ENCODE peak calls at places on chromosome 9, in five cellular contexts. One of them, this sample, is unnamed. For H3K4me1, the result is how much of the 10 kb centered on the place peaks cover.

GRCh38 chr9:134371731-134372130 is 45.5 kb downstream of the RXRA start:
- DNase-seq in Caco-2: no peak
- DNase-seq in cardiac muscle cell: peak
- DNase-seq in breast epithelium: no peak
- DNase-seq in prostate gland: peak
- DNase-seq in this sample: peak

GRCh38 chr9:69307446-69308216 is 17.4 kb upstream of the ENTREP1 start:
- DNase-seq in breast epithelium: no peak
- DNase-seq in prostate gland: no peak
- DNase-seq in Caco-2: no peak
- DNase-seq in cardiac muscle cell: peak
- DNase-seq in this sample: no peak

GRCh38 chr9:131478421-131478868 is 24.3 kb upstream of the POMT1 start:
- DNase-seq in breast epithelium: no peak
- DNase-seq in cardiac muscle cell: peak
- DNase-seq in prostate gland: no peak
- DNase-seq in Caco-2: peak
- DNase-seq in this sample: no peak

GRCh38 chr9:3401556-3401955 is 124.2 kb downstream of the RFX3 start:
- DNase-seq in prostate gland: no peak
- DNase-seq in cardiac muscle cell: no peak
- DNase-seq in Caco-2: no peak
- DNase-seq in breast epithelium: no peak
- DNase-seq in this sample: no peak

GRCh38 chr9:96251451-96251850 is 50.5 kb downstream of the HSD17B3 start:
- DNase-seq in cardiac muscle cell: no peak
- DNase-seq in Caco-2: no peak
- DNase-seq in breast epithelium: no peak
- DNase-seq in prostate gland: no peak
- DNase-seq in this sample: no peak

GRCh38 chr9:37036237-37037136 is 2.4 kb upstream of the PAX5 start:
- DNase-seq in prostate gland: peak
- DNase-seq in Caco-2: peak
- DNase-seq in breast epithelium: no peak
- DNase-seq in cardiac muscle cell: peak
- DNase-seq in this sample: peak

GRCh38 chr9:69079186-69079585 is 43.6 kb downstream of the FXN start:
- DNase-seq in prostate gland: no peak
- DNase-seq in Caco-2: no peak
- DNase-seq in cardiac muscle cell: no peak
- DNase-seq in breast epithelium: no peak
- DNase-seq in this sample: no peak

GRCh38 chr9:4837768-4838546 is 45.2 kb downstream of the RCL1 start:
- DNase-seq in Caco-2: no peak
- DNase-seq in cardiac muscle cell: peak
- DNase-seq in prostate gland: no peak
- DNase-seq in breast epithelium: no peak
- DNase-seq in this sample: no peak

GRCh38 chr9:113602126-113603119 is 138.9 kb downstream of the RGS3 start:
- DNase-seq in cardiac muscle cell: peak
- DNase-seq in prostate gland: no peak
- DNase-seq in breast epithelium: no peak
- DNase-seq in Caco-2: peak
- DNase-seq in this sample: peak

GRCh38 chr9:101026824-101027223 is 1.7 kb upstream of the PLPPR1 start:
- DNase-seq in cardiac muscle cell: peak
- DNase-seq in breast epithelium: no peak
- DNase-seq in Caco-2: no peak
- DNase-seq in prostate gland: no peak
- DNase-seq in this sample: no peak

GRCh38 chr9:764105-764524 is 77.4 kb upstream of the DMRT1 start:
- DNase-seq in prostate gland: peak
- DNase-seq in Caco-2: peak
- DNase-seq in breast epithelium: peak
- DNase-seq in cardiac muscle cell: peak
- DNase-seq in this sample: no peak

GRCh38 chr9:109001275-109001676 is 12.0 kb downstream of the CTNNAL1 start:
- DNase-seq in breast epithelium: no peak
- DNase-seq in prostate gland: no peak
- DNase-seq in cardiac muscle cell: peak
- DNase-seq in Caco-2: no peak
- DNase-seq in this sample: no peak

GRCh38 chr9:5949103-5949699 is 58.5 kb downstream of the MLANA start:
- DNase-seq in Caco-2: no peak
- DNase-seq in prostate gland: no peak
- DNase-seq in breast epithelium: no peak
- DNase-seq in cardiac muscle cell: peak
- DNase-seq in this sample: no peak

GRCh38 chr9:137973829-137974416 is 96.3 kb downstream of the CACNA1B start:
- DNase-seq in Caco-2: no peak
- DNase-seq in cardiac muscle cell: no peak
- DNase-seq in breast epithelium: no peak
- DNase-seq in prostate gland: no peak
- DNase-seq in this sample: no peak

GRCh38 chr9:34654317-34655083 is 2.5 kb downstream of the IL11RA start:
- DNase-seq in prostate gland: peak
- DNase-seq in Caco-2: no peak
- DNase-seq in breast epithelium: peak
- DNase-seq in cardiac muscle cell: peak
- DNase-seq in this sample: no peak

GRCh38 chr9:108271646-108272349 is 584.0 kb downstream of the ACTL7B start:
- DNase-seq in Caco-2: peak
- DNase-seq in breast epithelium: no peak
- DNase-seq in prostate gland: peak
- DNase-seq in cardiac muscle cell: peak
- DNase-seq in this sample: no peak

GRCh38 chr9:77793909-77794308 is 145.8 kb upstream of the GNA14 start:
- DNase-seq in Caco-2: no peak
- DNase-seq in prostate gland: no peak
- DNase-seq in breast epithelium: no peak
- DNase-seq in cardiac muscle cell: peak
- DNase-seq in this sample: no peak

GRCh38 chr9:114889802-114890224 is 40.6 kb downstream of the TNFSF8 start:
- DNase-seq in breast epithelium: no peak
- DNase-seq in Caco-2: no peak
- DNase-seq in cardiac muscle cell: no peak
- DNase-seq in prostate gland: no peak
- DNase-seq in this sample: peak

GRCh38 chr9:73176450-73176875 is 24.8 kb downstream of the ANXA1 start:
- DNase-seq in Caco-2: no peak
- DNase-seq in cardiac muscle cell: peak
- DNase-seq in prostate gland: no peak
- DNase-seq in breast epithelium: no peak
- DNase-seq in this sample: no peak

GRCh38 chr9:73595036-73595545 is 443.4 kb downstream of the ANXA1 start:
- DNase-seq in cardiac muscle cell: no peak
- DNase-seq in breast epithelium: no peak
- DNase-seq in prostate gland: no peak
- DNase-seq in Caco-2: no peak
- DNase-seq in this sample: no peak

GRCh38 chr9:137150485-137151060 is 11.6 kb downstream of the GRIN1 start:
- DNase-seq in cardiac muscle cell: no peak
- DNase-seq in prostate gland: no peak
- DNase-seq in Caco-2: peak
- DNase-seq in breast epithelium: no peak
- DNase-seq in this sample: peak

GRCh38 chr9:72139233-72139632 is 10.0 kb upstream of the GDA start:
- DNase-seq in Caco-2: no peak
- DNase-seq in prostate gland: no peak
- DNase-seq in cardiac muscle cell: no peak
- DNase-seq in breast epithelium: no peak
- DNase-seq in this sample: no peak

GRCh38 chr9:13213337-13213736 is 66.2 kb downstream of the MPDZ start:
- DNase-seq in Caco-2: no peak
- DNase-seq in cardiac muscle cell: peak
- DNase-seq in prostate gland: no peak
- DNase-seq in breast epithelium: no peak
- DNase-seq in this sample: no peak

GRCh38 chr9:13205824-13206223 is 73.7 kb downstream of the MPDZ start:
- DNase-seq in cardiac muscle cell: peak
- DNase-seq in breast epithelium: no peak
- DNase-seq in prostate gland: no peak
- DNase-seq in Caco-2: no peak
- DNase-seq in this sample: no peak

GRCh38 chr9:13213998-13214397 is 65.5 kb downstream of the MPDZ start:
- DNase-seq in breast epithelium: no peak
- DNase-seq in prostate gland: no peak
- DNase-seq in Caco-2: no peak
- DNase-seq in cardiac muscle cell: no peak
- DNase-seq in this sample: no peak

GRCh38 chr9:13209498-13209897 is 70.0 kb downstream of the MPDZ start:
- DNase-seq in prostate gland: no peak
- DNase-seq in breast epithelium: no peak
- DNase-seq in cardiac muscle cell: peak
- DNase-seq in Caco-2: no peak
- DNase-seq in this sample: no peak
- H3K4me1 ChIP-seq in prostate gland: under half
- H3K4me1 ChIP-seq in breast epithelium: under half
- H3K4me1 ChIP-seq in cardiac muscle cell: under half
- H3K4me1 ChIP-seq in Caco-2: under half
- H3K4me1 ChIP-seq in this sample: under half

DNA sequence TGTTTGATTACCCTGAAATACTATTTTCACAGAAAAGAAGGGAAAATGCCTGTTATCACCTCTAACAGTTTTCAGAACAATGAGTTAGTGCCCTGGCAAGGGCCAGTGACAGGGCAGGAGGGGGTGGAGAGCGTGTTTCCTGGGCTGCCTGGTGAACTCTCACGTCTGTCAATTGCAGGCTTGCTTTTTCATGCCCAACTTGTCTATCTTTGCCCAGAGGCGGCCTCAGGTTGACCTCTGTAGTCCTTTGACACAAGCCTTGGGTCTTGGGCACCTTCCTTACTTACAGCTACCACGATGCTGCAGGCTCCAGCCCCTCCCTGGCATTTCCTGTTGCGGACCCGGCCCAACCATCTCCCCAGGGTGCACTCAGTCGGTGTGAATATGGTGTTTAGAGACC is 2.2 kb upstream of the CEL start:
- DNase-seq in prostate gland: no peak
- DNase-seq in cardiac muscle cell: no peak
- DNase-seq in Caco-2: no peak
- DNase-seq in breast epithelium: no peak
- DNase-seq in this sample: no peak
- H3K4me1 ChIP-seq in prostate gland: under half
- H3K4me1 ChIP-seq in cardiac muscle cell: under half
- H3K4me1 ChIP-seq in Caco-2: under half
- H3K4me1 ChIP-seq in breast epithelium: under half
- H3K4me1 ChIP-seq in this sample: under half

GRCh38 chr9:33293782-33294181 is 3.5 kb downstream of the NFX1 start:
- DNase-seq in prostate gland: no peak
- DNase-seq in breast epithelium: no peak
- DNase-seq in Caco-2: no peak
- DNase-seq in cardiac muscle cell: no peak
- DNase-seq in this sample: no peak

GRCh38 chr9:33295571-33295970 is 5.3 kb downstream of the NFX1 start:
- DNase-seq in prostate gland: no peak
- DNase-seq in cardiac muscle cell: no peak
- DNase-seq in Caco-2: no peak
- DNase-seq in breast epithelium: no peak
- DNase-seq in this sample: no peak

GRCh38 chr9:33300546-33300945 is 10.2 kb downstream of the NFX1 start:
- DNase-seq in cardiac muscle cell: no peak
- DNase-seq in prostate gland: no peak
- DNase-seq in breast epithelium: no peak
- DNase-seq in Caco-2: no peak
- DNase-seq in this sample: no peak

GRCh38 chr9:33294670-33295432 is 4.5 kb downstream of the NFX1 start:
- DNase-seq in breast epithelium: no peak
- DNase-seq in prostate gland: no peak
- DNase-seq in cardiac muscle cell: no peak
- DNase-seq in Caco-2: no peak
- DNase-seq in this sample: no peak

DNA sequence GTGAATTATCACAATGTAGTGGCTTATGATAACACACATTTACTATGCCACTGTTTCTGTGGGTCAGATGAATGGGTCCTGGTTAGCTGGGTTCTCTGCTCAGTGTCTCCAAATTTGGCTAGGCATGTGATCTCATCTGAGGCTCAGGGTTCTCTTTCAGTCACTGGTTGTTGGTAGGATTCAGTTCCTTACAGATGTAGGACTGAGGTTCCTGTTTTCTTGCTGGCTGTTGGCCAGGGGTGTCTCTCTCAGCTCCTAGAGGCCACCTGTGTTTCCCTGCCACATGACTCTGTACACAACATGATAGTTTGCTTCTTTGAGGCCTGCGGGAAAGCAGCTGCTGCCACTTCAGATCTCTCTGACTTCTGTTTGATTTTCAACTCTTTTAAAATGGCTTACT is 7.1 kb downstream of the NFX1 start:
- DNase-seq in prostate gland: no peak
- DNase-seq in Caco-2: no peak
- DNase-seq in breast epithelium: no peak
- DNase-seq in cardiac muscle cell: no peak
- DNase-seq in this sample: peak
- H3K4me1 ChIP-seq in prostate gland: under half
- H3K4me1 ChIP-seq in Caco-2: under half
- H3K4me1 ChIP-seq in breast epithelium: under half
- H3K4me1 ChIP-seq in cardiac muscle cell: under half
- H3K4me1 ChIP-seq in this sample: half or more

GRCh38 chr9:27183151-27183550 is 74.1 kb downstream of the TEK start:
- DNase-seq in breast epithelium: no peak
- DNase-seq in prostate gland: no peak
- DNase-seq in cardiac muscle cell: no peak
- DNase-seq in Caco-2: no peak
- DNase-seq in this sample: no peak

GRCh38 chr9:27182421-27182820 is 73.4 kb downstream of the TEK start:
- DNase-seq in Caco-2: no peak
- DNase-seq in cardiac muscle cell: no peak
- DNase-seq in breast epithelium: no peak
- DNase-seq in prostate gland: no peak
- DNase-seq in this sample: no peak

GRCh38 chr9:27181381-27181780 is 72.4 kb downstream of the TEK start:
- DNase-seq in cardiac muscle cell: peak
- DNase-seq in Caco-2: no peak
- DNase-seq in prostate gland: no peak
- DNase-seq in breast epithelium: no peak
- DNase-seq in this sample: no peak

GRCh38 chr9:27176971-27177370 is 67.9 kb downstream of the TEK start:
- DNase-seq in Caco-2: no peak
- DNase-seq in breast epithelium: no peak
- DNase-seq in cardiac muscle cell: no peak
- DNase-seq in prostate gland: no peak
- DNase-seq in this sample: no peak

DNA sequence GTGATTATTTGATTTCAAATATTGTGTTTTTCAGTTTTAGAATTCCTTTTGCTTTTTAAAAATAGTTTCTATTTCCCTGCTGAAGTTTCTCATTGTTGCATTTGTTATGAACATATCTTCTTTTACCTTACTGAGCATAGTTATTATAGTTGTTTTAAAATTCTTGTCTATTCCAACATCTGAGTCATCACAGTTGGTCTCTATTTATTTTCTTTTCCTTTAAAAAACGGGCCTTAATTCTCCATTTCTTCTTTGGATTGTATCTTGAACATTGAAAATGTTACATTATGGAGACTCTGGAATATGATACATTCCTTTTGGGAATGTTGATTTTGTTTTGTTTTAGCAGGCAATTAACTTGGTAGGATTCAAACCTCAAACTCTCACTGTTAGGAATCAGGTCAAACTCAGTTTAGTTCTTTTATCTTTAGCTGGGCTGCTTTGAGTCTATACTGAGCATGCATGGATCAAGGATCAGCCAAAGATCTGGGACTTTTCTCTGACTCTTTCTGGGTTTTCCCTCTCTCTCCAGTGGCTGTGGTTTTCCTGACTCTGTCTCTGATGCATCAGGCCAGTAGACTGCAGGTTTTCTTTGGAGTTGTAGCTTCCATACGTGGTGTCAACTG is 70.3 kb downstream of the TEK start:
- DNase-seq in cardiac muscle cell: no peak
- DNase-seq in prostate gland: no peak
- DNase-seq in breast epithelium: no peak
- DNase-seq in Caco-2: no peak
- DNase-seq in this sample: no peak
- H3K4me1 ChIP-seq in cardiac muscle cell: under half
- H3K4me1 ChIP-seq in prostate gland: under half
- H3K4me1 ChIP-seq in breast epithelium: under half
- H3K4me1 ChIP-seq in Caco-2: under half
- H3K4me1 ChIP-seq in this sample: under half